ENCODE peak calls at places on chromosomes 2 and 18, in seven cellular contexts. G, T, N, B, Z, M and Y are unnamed samples.

GRCh38 chr18:74196220-74197119 is 48.1 kb downstream of the TIMM21 start:
- DNase-seq in G (peak), T (peak), N (peak), B (peak), Z (peak), M (peak), Y (peak)

GRCh38 chr2:197092431-197092830 is 165.9 kb upstream of the PGAP1 start:
- DNase-seq in G (peak), T (no peak), N (no peak), B (no peak), Z (no peak), M (no peak), Y (no peak)

GRCh38 chr2:26614205-26615128 is 26.7 kb downstream of the CIB4 start:
- DNase-seq in G (no peak), T (no peak), N (no peak), B (no peak), Z (no peak), M (no peak), Y (no peak)

GRCh38 chr2:108612514-108613183 is 78.4 kb downstream of the LIMS1 start:
- DNase-seq in G (no peak), T (peak), N (peak), B (peak), Z (peak), M (peak), Y (peak)

GRCh38 chr18:59208602-59209001 is 11.4 kb upstream of the GRP start:
- DNase-seq in G (no peak), T (no peak), N (no peak), B (no peak), Z (peak), M (no peak), Y (peak)

GRCh38 chr2:108555572-108555971 is 21.3 kb downstream of the LIMS1 start:
- DNase-seq in G (no peak), T (no peak), N (no peak), B (no peak), Z (no peak), M (no peak), Y (no peak)

GRCh38 chr18:55442561-55442960 is 145.4 kb downstream of the TCF4 start:
- DNase-seq in G (no peak), T (no peak), N (no peak), B (no peak), Z (no peak), M (no peak), Y (no peak)

GRCh38 chr2:40957508-40957907 is 505.6 kb upstream of the SLC8A1 start:
- DNase-seq in G (no peak), T (no peak), N (peak), B (no peak), Z (no peak), M (no peak), Y (peak)

GRCh38 chr2:205511221-205511620 is 171.1 kb upstream of the NRP2 start:
- DNase-seq in G (peak), T (no peak), N (no peak), B (no peak), Z (no peak), M (no peak), Y (no peak)

GRCh38 chr2:230434677-230435324 is 18.8 kb downstream of the SP100 start:
- DNase-seq in G (no peak), T (no peak), N (no peak), B (no peak), Z (no peak), M (no peak), Y (no peak)

GRCh38 chr2:40666438-40666837 is 214.5 kb upstream of the SLC8A1 start:
- DNase-seq in G (peak), T (no peak), N (no peak), B (no peak), Z (no peak), M (no peak), Y (no peak)

GRCh38 chr2:191917430-191917881 is 70.6 kb upstream of the CAVIN2 start:
- DNase-seq in G (no peak), T (no peak), N (no peak), B (no peak), Z (no peak), M (no peak), Y (no peak)

GRCh38 chr2:74887445-74887951 is 53.6 kb downstream of the HK2 start:
- DNase-seq in G (peak), T (no peak), N (no peak), B (no peak), Z (peak), M (no peak), Y (peak)

GRCh38 chr2:88329815-88330603 is 122.5 kb downstream of the FOXI3 start:
- DNase-seq in G (peak), T (no peak), N (peak), B (no peak), Z (peak), M (no peak), Y (peak)

GRCh38 chr2:239691720-239692119 is 290.9 kb upstream of the HDAC4 start:
- DNase-seq in G (no peak), T (no peak), N (no peak), B (no peak), Z (no peak), M (no peak), Y (no peak)

GRCh38 chr18:13611058-13611615 is 115.2 kb downstream of the FAM210A start:
- DNase-seq in G (peak), T (no peak), N (peak), B (peak), Z (no peak), M (no peak), Y (no peak)

GRCh38 chr18:12307251-12307736 is 747 bp upstream of the TUBB6 start:
- DNase-seq in G (peak), T (no peak), N (no peak), B (no peak), Z (peak), M (no peak), Y (peak)

GRCh38 chr2:237558918-237559645 is 7.3 kb upstream of the PRLH start:
- DNase-seq in G (peak), T (no peak), N (no peak), B (no peak), Z (peak), M (no peak), Y (peak)

GRCh38 chr2:85470850-85471800 is 52.6 kb downstream of the SH2D6 start:
- DNase-seq in G (no peak), T (peak), N (no peak), B (no peak), Z (peak), M (no peak), Y (peak)

GRCh38 chr2:157808421-157808820 is 67.7 kb downstream of the ACVR1 start:
- DNase-seq in G (no peak), T (no peak), N (no peak), B (no peak), Z (no peak), M (no peak), Y (no peak)

GRCh38 chr2:20648207-20648606 is 2.7 kb downstream of the HS1BP3 start:
- DNase-seq in G (no peak), T (no peak), N (no peak), B (no peak), Z (no peak), M (no peak), Y (no peak)

GRCh38 chr2:69012310-69013122 is 463 bp upstream of the ANTXR1 start:
- DNase-seq in G (no peak), T (peak), N (peak), B (peak), Z (no peak), M (peak), Y (peak)

GRCh38 chr2:3151153-3151918 is 226.3 kb downstream of the EIPR1 start:
- DNase-seq in G (no peak), T (no peak), N (peak), B (peak), Z (no peak), M (no peak), Y (no peak)

GRCh38 chr2:121140734-121141133 is 144.3 kb downstream of the TFCP2L1 start:
- DNase-seq in G (no peak), T (no peak), N (no peak), B (no peak), Z (peak), M (no peak), Y (no peak)

GRCh38 chr18:21997207-21998143 is 171.9 kb upstream of the GATA6 start:
- DNase-seq in G (peak), T (no peak), N (peak), B (peak), Z (peak), M (no peak), Y (peak)

GRCh38 chr2:26521054-26521912 is 43.4 kb upstream of the OTOF start:
- DNase-seq in G (peak), T (no peak), N (peak), B (peak), Z (no peak), M (no peak), Y (peak)

GRCh38 chr2:56287508-56287907 is 103.7 kb downstream of the CCDC85A start:
- DNase-seq in G (no peak), T (no peak), N (no peak), B (no peak), Z (no peak), M (no peak), Y (no peak)

GRCh38 chr18:23779696-23780303 is 90.5 kb downstream of the LAMA3 start:
- DNase-seq in G (peak), T (no peak), N (no peak), B (no peak), Z (no peak), M (no peak), Y (peak)

GRCh38 chr18:3177902-3178687 is 41.7 kb downstream of the MYOM1 start:
- DNase-seq in G (peak), T (no peak), N (peak), B (peak), Z (no peak), M (no peak), Y (no peak)

GRCh38 chr2:143451622-143452021 is 322.4 kb downstream of the ARHGAP15 start:
- DNase-seq in G (peak), T (no peak), N (no peak), B (no peak), Z (peak), M (no peak), Y (peak)

GRCh38 chr2:157261199-157261782 is 3.8 kb downstream of the GALNT5 start:
- DNase-seq in G (peak), T (no peak), N (no peak), B (peak), Z (peak), M (no peak), Y (peak)

GRCh38 chr2:216572582-216573578 is 60.3 kb upstream of the IGFBP2 start:
- DNase-seq in G (peak), T (no peak), N (no peak), B (no peak), Z (no peak), M (no peak), Y (no peak)

GRCh38 chr18:58117685-58118403 is 73.8 kb downstream of the NEDD4L start:
- DNase-seq in G (peak), T (no peak), N (no peak), B (no peak), Z (peak), M (no peak), Y (peak)

GRCh38 chr2:159973325-159973724 is 89.1 kb downstream of the PLA2R1 start:
- DNase-seq in G (no peak), T (no peak), N (no peak), B (no peak), Z (no peak), M (no peak), Y (no peak)

GRCh38 chr2:159963700-159964099 is 98.7 kb downstream of the PLA2R1 start:
- DNase-seq in G (no peak), T (no peak), N (peak), B (no peak), Z (no peak), M (no peak), Y (no peak)

GRCh38 chr2:159971365-159972122 is 90.9 kb downstream of the PLA2R1 start:
- DNase-seq in G (no peak), T (no peak), N (no peak), B (no peak), Z (peak), M (no peak), Y (no peak)

DNA sequence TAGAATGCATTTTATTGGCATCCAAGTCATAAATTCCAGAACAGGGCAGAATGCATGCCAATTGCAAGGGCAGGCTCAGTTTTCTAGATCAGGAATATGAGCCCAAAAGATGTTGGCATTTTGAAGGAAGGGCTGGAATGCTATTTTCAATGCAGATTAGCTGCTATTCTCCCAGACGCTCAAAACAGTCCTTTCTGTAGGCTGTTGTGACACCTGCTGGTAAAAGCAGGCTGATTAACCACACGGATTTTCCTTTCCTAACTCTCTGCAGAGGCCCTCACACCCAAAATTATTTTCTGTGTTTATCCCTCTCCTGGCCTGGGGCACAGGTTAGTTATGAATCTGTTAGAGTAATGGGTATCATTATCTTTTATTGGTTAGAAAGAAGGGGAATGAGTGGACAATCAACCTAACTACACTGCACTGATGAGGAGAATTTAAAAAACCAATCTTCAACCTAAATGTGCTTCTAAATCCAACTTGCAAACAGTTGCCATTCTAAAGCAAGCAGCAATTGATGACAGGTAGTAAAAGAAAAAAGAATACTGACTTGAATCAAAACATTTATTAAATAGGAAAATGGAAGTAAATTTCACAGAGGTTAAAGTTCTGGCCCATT is 94.0 kb downstream of the PLA2R1 start:
- DNase-seq in G (peak), T (no peak), N (peak), B (peak), Z (peak), M (no peak), Y (peak)
- TF ChIP-seq CTCF in G (peak), T (no peak), N (peak), B (peak), Z (peak), M (peak), Y (peak)

GRCh38 chr2:224612581-224612980 is 27.4 kb upstream of the CUL3 start:
- DNase-seq in G (peak), T (no peak), N (no peak), B (no peak), Z (no peak), M (no peak), Y (no peak)

GRCh38 chr2:224613543-224614317 is 28.6 kb upstream of the CUL3 start:
- DNase-seq in G (no peak), T (no peak), N (no peak), B (no peak), Z (no peak), M (no peak), Y (no peak)

GRCh38 chr2:224608104-224608503 is 22.9 kb upstream of the CUL3 start:
- DNase-seq in G (no peak), T (no peak), N (no peak), B (no peak), Z (no peak), M (no peak), Y (no peak)

GRCh38 chr2:224611938-224612337 is 26.8 kb upstream of the CUL3 start:
- DNase-seq in G (no peak), T (no peak), N (peak), B (no peak), Z (no peak), M (no peak), Y (no peak)
- TF ChIP-seq CTCF in G (peak), T (no peak), N (peak), B (no peak), Z (peak), M (no peak), Y (no peak)

GRCh38 chr2:83517727-83518368 is 941.2 kb downstream of the SUCLG1 start:
- DNase-seq in G (no peak), T (no peak), N (no peak), B (no peak), Z (no peak), M (no peak), Y (no peak)

GRCh38 chr2:83516503-83516902 is 942.6 kb downstream of the SUCLG1 start:
- DNase-seq in G (no peak), T (no peak), N (no peak), B (no peak), Z (no peak), M (no peak), Y (no peak)
- TF ChIP-seq CTCF in G (no peak), T (no peak), N (no peak), B (no peak), Z (no peak), M (no peak), Y (no peak)

GRCh38 chr2:100321181-100321880 is 970 bp downstream of the LONRF2 start:
- DNase-seq in G (no peak), T (no peak), N (no peak), B (no peak), Z (peak), M (no peak), Y (no peak)
- TF ChIP-seq CTCF in G (no peak), T (no peak), N (no peak), B (no peak), Z (no peak), M (no peak), Y (no peak)

GRCh38 chr2:64865073-64865830 is 123.9 kb upstream of the SLC1A4 start:
- DNase-seq in G (peak), T (peak), N (peak), B (peak), Z (peak), M (peak), Y (peak)
- TF ChIP-seq CTCF in G (peak), T (peak), N (peak), B (no peak), Z (peak), M (no peak), Y (peak)

GRCh38 chr2:96113367-96113677 is 3.0 kb downstream of the ADRA2B start:
- DNase-seq in G (no peak), T (no peak), N (peak), B (no peak), Z (no peak), M (no peak), Y (no peak)
- TF ChIP-seq CTCF in G (no peak), T (no peak), N (peak), B (peak), Z (no peak), M (no peak), Y (no peak)

GRCh38 chr2:221063568-221063967 is 508.5 kb downstream of the EPHA4 start:
- DNase-seq in G (no peak), T (no peak), N (no peak), B (no peak), Z (no peak), M (no peak), Y (no peak)

GRCh38 chr2:221060335-221060734 is 511.8 kb downstream of the EPHA4 start:
- DNase-seq in G (peak), T (no peak), N (no peak), B (no peak), Z (peak), M (no peak), Y (no peak)
- TF ChIP-seq CTCF in G (no peak), T (no peak), N (no peak), B (no peak), Z (no peak), M (no peak), Y (no peak)

GRCh38 chr18:36624451-36625167 is 204.2 kb downstream of the TPGS2 start:
- DNase-seq in G (no peak), T (no peak), N (no peak), B (no peak), Z (no peak), M (no peak), Y (no peak)
- TF ChIP-seq CTCF in G (no peak), T (no peak), N (no peak), B (no peak), Z (peak), M (no peak), Y (no peak)

DNA sequence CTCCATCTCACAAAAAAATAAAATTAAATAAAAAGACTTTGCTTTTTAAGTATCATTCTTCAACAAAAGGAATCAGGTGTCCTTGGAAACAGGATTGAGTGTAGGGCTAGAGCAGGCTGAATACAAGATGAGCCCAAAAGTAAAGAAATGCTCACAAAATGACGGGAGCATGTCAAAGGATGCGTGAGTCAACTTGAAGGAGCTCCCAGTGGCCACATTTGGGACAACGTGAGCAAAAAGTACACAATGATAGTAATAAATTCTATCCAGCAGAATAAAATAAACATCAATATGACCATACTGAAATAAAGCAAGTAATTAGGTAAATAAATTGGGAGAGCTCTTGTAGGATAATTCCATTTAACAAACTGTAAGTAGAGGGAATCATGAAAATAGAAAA is 220.7 kb downstream of the PHLPP1 start:
- DNase-seq in G (no peak), T (no peak), N (no peak), B (no peak), Z (no peak), M (no peak), Y (no peak)
- TF ChIP-seq CTCF in G (no peak), T (no peak), N (no peak), B (no peak), Z (no peak), M (no peak), Y (no peak)